ENCODE peak calls at places on chromosomes 5 and 9, in ten cellular contexts. One of them, this sample, is unnamed.

GRCh38 chr5:117204926-117205869 is 630.6 kb upstream of the SEMA6A start:
- DNase-seq in right lobe of liver: no peak
- DNase-seq in stomach: no peak
- DNase-seq in mesothelial cell of epicardium: no peak
- DNase-seq in H9: no peak
- DNase-seq in uterus: no peak
- DNase-seq in PC-3: no peak
- DNase-seq in GM23338: no peak
- DNase-seq in HFFc6: no peak
- DNase-seq in HCT116: no peak
- DNase-seq in this sample: no peak

GRCh38 chr9:130707225-130707976 is 13.8 kb downstream of the EXOSC2 start:
- DNase-seq in H9: peak
- DNase-seq in stomach: peak
- DNase-seq in right lobe of liver: peak
- DNase-seq in HCT116: no peak
- DNase-seq in mesothelial cell of epicardium: peak
- DNase-seq in GM23338: peak
- DNase-seq in uterus: peak
- DNase-seq in PC-3: peak
- DNase-seq in HFFc6: peak
- DNase-seq in this sample: peak

GRCh38 chr9:134858051-134858841 is 22.4 kb upstream of the FCN2 start:
- DNase-seq in HFFc6: peak
- DNase-seq in H9: peak
- DNase-seq in stomach: no peak
- DNase-seq in HCT116: no peak
- DNase-seq in uterus: peak
- DNase-seq in mesothelial cell of epicardium: no peak
- DNase-seq in PC-3: peak
- DNase-seq in GM23338: no peak
- DNase-seq in right lobe of liver: peak
- DNase-seq in this sample: peak

GRCh38 chr9:129285979-129286772 is 108.1 kb upstream of the IER5L start:
- DNase-seq in GM23338: no peak
- DNase-seq in stomach: no peak
- DNase-seq in PC-3: no peak
- DNase-seq in HFFc6: no peak
- DNase-seq in H9: no peak
- DNase-seq in mesothelial cell of epicardium: no peak
- DNase-seq in right lobe of liver: peak
- DNase-seq in uterus: no peak
- DNase-seq in HCT116: no peak
- DNase-seq in this sample: no peak

GRCh38 chr9:116155700-116156045 is 2.1 kb downstream of the PAPPA start:
- DNase-seq in HFFc6: no peak
- DNase-seq in HCT116: no peak
- DNase-seq in uterus: no peak
- DNase-seq in GM23338: peak
- DNase-seq in H9: no peak
- DNase-seq in right lobe of liver: no peak
- DNase-seq in stomach: no peak
- DNase-seq in PC-3: no peak
- DNase-seq in mesothelial cell of epicardium: no peak
- DNase-seq in this sample: no peak

GRCh38 chr5:14444988-14445387 is 136.6 kb upstream of the OTULINL start:
- DNase-seq in mesothelial cell of epicardium: no peak
- DNase-seq in HFFc6: peak
- DNase-seq in PC-3: peak
- DNase-seq in uterus: no peak
- DNase-seq in HCT116: no peak
- DNase-seq in GM23338: no peak
- DNase-seq in stomach: no peak
- DNase-seq in H9: no peak
- DNase-seq in right lobe of liver: no peak
- DNase-seq in this sample: no peak

GRCh38 chr9:100485196-100485595 is 12.2 kb downstream of the TMEFF1 start:
- DNase-seq in GM23338: no peak
- DNase-seq in uterus: no peak
- DNase-seq in HCT116: no peak
- DNase-seq in PC-3: no peak
- DNase-seq in mesothelial cell of epicardium: no peak
- DNase-seq in H9: no peak
- DNase-seq in stomach: no peak
- DNase-seq in HFFc6: no peak
- DNase-seq in right lobe of liver: no peak
- DNase-seq in this sample: no peak

GRCh38 chr5:149942199-149942598 is 2.4 kb downstream of the PDE6A start:
- DNase-seq in right lobe of liver: no peak
- DNase-seq in uterus: no peak
- DNase-seq in stomach: no peak
- DNase-seq in PC-3: no peak
- DNase-seq in GM23338: no peak
- DNase-seq in mesothelial cell of epicardium: no peak
- DNase-seq in HFFc6: no peak
- DNase-seq in HCT116: no peak
- DNase-seq in H9: no peak
- DNase-seq in this sample: no peak

GRCh38 chr5:51500-51823 is 40.5 kb upstream of the PLEKHG4B start:
- DNase-seq in mesothelial cell of epicardium: no peak
- DNase-seq in PC-3: no peak
- DNase-seq in stomach: no peak
- DNase-seq in H9: peak
- DNase-seq in HFFc6: no peak
- DNase-seq in HCT116: no peak
- DNase-seq in right lobe of liver: no peak
- DNase-seq in GM23338: no peak
- DNase-seq in uterus: no peak
- DNase-seq in this sample: no peak

GRCh38 chr5:54175-54730 is 37.7 kb upstream of the PLEKHG4B start:
- DNase-seq in mesothelial cell of epicardium: no peak
- DNase-seq in stomach: no peak
- DNase-seq in uterus: no peak
- DNase-seq in GM23338: no peak
- DNase-seq in right lobe of liver: no peak
- DNase-seq in H9: no peak
- DNase-seq in HCT116: no peak
- DNase-seq in PC-3: no peak
- DNase-seq in HFFc6: no peak
- DNase-seq in this sample: no peak

GRCh38 chr5:54876-55569 is 36.9 kb upstream of the PLEKHG4B start:
- DNase-seq in mesothelial cell of epicardium: no peak
- DNase-seq in PC-3: no peak
- DNase-seq in uterus: no peak
- DNase-seq in HFFc6: no peak
- DNase-seq in right lobe of liver: no peak
- DNase-seq in H9: no peak
- DNase-seq in GM23338: no peak
- DNase-seq in stomach: no peak
- DNase-seq in HCT116: no peak
- DNase-seq in this sample: no peak

GRCh38 chr5:50724-51499 is 41.1 kb upstream of the PLEKHG4B start:
- DNase-seq in GM23338: peak
- DNase-seq in H9: peak
- DNase-seq in PC-3: no peak
- DNase-seq in right lobe of liver: no peak
- DNase-seq in HFFc6: no peak
- DNase-seq in HCT116: no peak
- DNase-seq in stomach: no peak
- DNase-seq in mesothelial cell of epicardium: no peak
- DNase-seq in uterus: no peak
- DNase-seq in this sample: no peak

GRCh38 chr5:53381-54174 is 38.4 kb upstream of the PLEKHG4B start:
- DNase-seq in mesothelial cell of epicardium: no peak
- DNase-seq in stomach: peak
- DNase-seq in right lobe of liver: no peak
- DNase-seq in HCT116: no peak
- DNase-seq in PC-3: peak
- DNase-seq in uterus: no peak
- DNase-seq in HFFc6: no peak
- DNase-seq in H9: peak
- DNase-seq in GM23338: peak
- DNase-seq in this sample: peak
- TF ChIP-seq CTCF in mesothelial cell of epicardium: no peak
- TF ChIP-seq CTCF in stomach: no peak
- TF ChIP-seq CTCF in right lobe of liver: no peak
- TF ChIP-seq CTCF in HCT116: no peak
- TF ChIP-seq CTCF in PC-3: peak
- TF ChIP-seq CTCF in uterus: peak
- TF ChIP-seq CTCF in HFFc6: peak
- TF ChIP-seq CTCF in H9: no peak
- TF ChIP-seq CTCF in GM23338: peak
- TF ChIP-seq CTCF in this sample: no peak

GRCh38 chr5:160511280-160511929 is 89.8 kb downstream of the PTTG1 start:
- DNase-seq in HFFc6: no peak
- DNase-seq in PC-3: no peak
- DNase-seq in mesothelial cell of epicardium: no peak
- DNase-seq in stomach: no peak
- DNase-seq in right lobe of liver: no peak
- DNase-seq in uterus: no peak
- DNase-seq in GM23338: no peak
- DNase-seq in H9: no peak
- DNase-seq in HCT116: no peak
- DNase-seq in this sample: no peak

GRCh38 chr5:160507181-160507811 is 85.6 kb downstream of the PTTG1 start:
- DNase-seq in mesothelial cell of epicardium: no peak
- DNase-seq in uterus: no peak
- DNase-seq in stomach: no peak
- DNase-seq in HCT116: no peak
- DNase-seq in HFFc6: peak
- DNase-seq in right lobe of liver: no peak
- DNase-seq in GM23338: no peak
- DNase-seq in H9: no peak
- DNase-seq in PC-3: peak
- DNase-seq in this sample: peak

GRCh38 chr5:160508780-160509361 is 87.2 kb downstream of the PTTG1 start:
- DNase-seq in stomach: peak
- DNase-seq in right lobe of liver: peak
- DNase-seq in GM23338: peak
- DNase-seq in mesothelial cell of epicardium: no peak
- DNase-seq in HFFc6: peak
- DNase-seq in PC-3: peak
- DNase-seq in H9: peak
- DNase-seq in HCT116: peak
- DNase-seq in uterus: peak
- DNase-seq in this sample: peak

GRCh38 chr5:160504906-160505305 is 83.3 kb downstream of the PTTG1 start:
- DNase-seq in H9: no peak
- DNase-seq in HFFc6: no peak
- DNase-seq in PC-3: no peak
- DNase-seq in GM23338: no peak
- DNase-seq in uterus: no peak
- DNase-seq in right lobe of liver: no peak
- DNase-seq in stomach: no peak
- DNase-seq in HCT116: no peak
- DNase-seq in mesothelial cell of epicardium: no peak
- DNase-seq in this sample: no peak

DNA sequence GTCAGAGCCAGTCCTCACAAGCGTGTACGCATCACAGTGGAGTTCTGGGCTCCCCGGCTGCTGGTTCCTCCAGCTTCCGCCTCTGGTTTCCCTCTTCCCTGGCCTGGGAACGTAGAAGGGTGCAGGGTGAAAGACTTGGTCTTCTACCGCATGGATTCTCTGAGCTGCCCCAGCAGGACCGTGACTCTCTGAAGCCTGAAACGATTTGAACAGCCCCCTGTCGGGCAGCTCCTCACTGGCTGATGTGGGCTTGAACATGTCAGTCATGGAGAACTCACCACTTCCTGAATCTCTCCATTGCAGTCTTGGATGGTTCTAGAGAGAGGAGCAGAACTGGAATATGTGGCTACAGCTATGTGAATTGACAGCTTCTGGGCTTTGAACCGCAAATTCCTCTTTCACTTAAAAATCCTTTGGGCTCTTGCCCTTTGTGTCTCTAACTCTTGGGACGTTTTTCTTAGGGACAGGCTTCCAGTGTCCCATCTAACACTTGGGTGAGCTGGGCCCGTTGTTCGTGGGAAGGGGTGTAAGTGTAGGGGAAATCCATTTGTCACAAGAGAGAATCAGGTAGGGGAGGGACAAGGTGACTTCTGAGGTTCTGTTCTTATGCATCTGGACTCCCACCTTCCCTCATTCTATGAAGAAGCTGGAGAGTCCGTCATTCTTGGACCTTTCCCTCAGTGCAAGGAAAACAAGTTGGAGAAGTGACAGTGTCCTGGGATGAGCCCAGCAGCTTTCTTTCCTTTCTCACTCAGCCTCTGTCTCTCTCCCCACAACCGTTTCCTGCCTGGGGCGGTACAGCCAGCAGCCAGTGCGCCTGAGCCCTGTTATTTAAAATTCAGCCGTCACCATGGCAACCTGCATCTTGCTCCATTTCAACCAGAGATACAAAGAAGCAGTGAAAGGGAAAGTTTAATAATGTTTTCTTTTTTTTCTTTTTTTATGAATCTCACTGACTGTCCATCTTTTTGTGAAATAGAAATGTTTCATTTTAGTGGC is 84.7 kb downstream of the PTTG1 start:
- DNase-seq in GM23338: peak
- DNase-seq in mesothelial cell of epicardium: no peak
- DNase-seq in right lobe of liver: no peak
- DNase-seq in uterus: no peak
- DNase-seq in HCT116: no peak
- DNase-seq in PC-3: no peak
- DNase-seq in H9: peak
- DNase-seq in stomach: no peak
- DNase-seq in HFFc6: peak
- DNase-seq in this sample: no peak
- TF ChIP-seq CTCF in GM23338: no peak
- TF ChIP-seq CTCF in mesothelial cell of epicardium: no peak
- TF ChIP-seq CTCF in right lobe of liver: no peak
- TF ChIP-seq CTCF in uterus: no peak
- TF ChIP-seq CTCF in HCT116: no peak
- TF ChIP-seq CTCF in PC-3: no peak
- TF ChIP-seq CTCF in H9: no peak
- TF ChIP-seq CTCF in stomach: no peak
- TF ChIP-seq CTCF in HFFc6: no peak
- TF ChIP-seq CTCF in this sample: no peak

GRCh38 chr9:2242778-2243395 is 227.7 kb downstream of the SMARCA2 start:
- DNase-seq in stomach: peak
- DNase-seq in uterus: no peak
- DNase-seq in GM23338: peak
- DNase-seq in HCT116: no peak
- DNase-seq in mesothelial cell of epicardium: no peak
- DNase-seq in right lobe of liver: no peak
- DNase-seq in HFFc6: no peak
- DNase-seq in H9: peak
- DNase-seq in PC-3: no peak
- DNase-seq in this sample: no peak

GRCh38 chr9:2243666-2244555 is 228.8 kb downstream of the SMARCA2 start:
- DNase-seq in HFFc6: no peak
- DNase-seq in stomach: no peak
- DNase-seq in uterus: no peak
- DNase-seq in PC-3: peak
- DNase-seq in H9: no peak
- DNase-seq in HCT116: no peak
- DNase-seq in mesothelial cell of epicardium: no peak
- DNase-seq in right lobe of liver: no peak
- DNase-seq in GM23338: no peak
- DNase-seq in this sample: no peak

GRCh38 chr9:2241875-2242741 is 227.0 kb downstream of the SMARCA2 start:
- DNase-seq in HFFc6: peak
- DNase-seq in HCT116: peak
- DNase-seq in PC-3: peak
- DNase-seq in stomach: peak
- DNase-seq in H9: peak
- DNase-seq in GM23338: peak
- DNase-seq in mesothelial cell of epicardium: peak
- DNase-seq in uterus: peak
- DNase-seq in right lobe of liver: peak
- DNase-seq in this sample: peak

GRCh38 chr9:2235623-2236022 is 220.5 kb downstream of the SMARCA2 start:
- DNase-seq in PC-3: no peak
- DNase-seq in uterus: no peak
- DNase-seq in H9: no peak
- DNase-seq in mesothelial cell of epicardium: no peak
- DNase-seq in right lobe of liver: no peak
- DNase-seq in stomach: no peak
- DNase-seq in HCT116: no peak
- DNase-seq in HFFc6: no peak
- DNase-seq in GM23338: no peak
- DNase-seq in this sample: no peak

GRCh38 chr9:2241461-2241874 is 226.3 kb downstream of the SMARCA2 start:
- DNase-seq in mesothelial cell of epicardium: peak
- DNase-seq in uterus: peak
- DNase-seq in PC-3: no peak
- DNase-seq in HFFc6: peak
- DNase-seq in GM23338: peak
- DNase-seq in HCT116: no peak
- DNase-seq in right lobe of liver: no peak
- DNase-seq in stomach: no peak
- DNase-seq in H9: peak
- DNase-seq in this sample: no peak
- TF ChIP-seq CTCF in mesothelial cell of epicardium: peak
- TF ChIP-seq CTCF in uterus: no peak
- TF ChIP-seq CTCF in PC-3: peak
- TF ChIP-seq CTCF in HFFc6: peak
- TF ChIP-seq CTCF in GM23338: peak
- TF ChIP-seq CTCF in HCT116: no peak
- TF ChIP-seq CTCF in right lobe of liver: no peak
- TF ChIP-seq CTCF in stomach: peak
- TF ChIP-seq CTCF in H9: peak
- TF ChIP-seq CTCF in this sample: no peak

DNA sequence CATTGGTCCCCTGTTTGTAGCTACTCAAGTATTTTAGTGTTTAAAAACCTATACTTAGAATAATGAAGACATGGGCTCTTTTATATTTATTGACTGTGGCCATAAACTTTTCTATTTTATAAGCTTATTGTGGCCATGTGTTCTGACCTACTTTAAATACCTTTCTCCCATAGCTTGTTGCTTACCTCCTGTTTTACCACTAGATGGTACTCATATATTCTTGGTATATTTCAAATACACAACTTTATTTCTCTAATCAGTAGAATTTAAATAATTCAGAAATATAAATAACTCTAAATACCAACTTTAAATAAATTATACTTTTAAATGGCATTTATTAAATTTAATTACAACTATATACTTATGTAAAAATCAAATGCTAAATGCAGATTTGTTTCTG is 498.0 kb downstream of the PRDM9 start:
- DNase-seq in H9: no peak
- DNase-seq in PC-3: peak
- DNase-seq in right lobe of liver: no peak
- DNase-seq in mesothelial cell of epicardium: no peak
- DNase-seq in uterus: no peak
- DNase-seq in stomach: no peak
- DNase-seq in HFFc6: no peak
- DNase-seq in HCT116: no peak
- DNase-seq in GM23338: no peak
- DNase-seq in this sample: peak
- TF ChIP-seq CTCF in H9: peak
- TF ChIP-seq CTCF in PC-3: peak
- TF ChIP-seq CTCF in right lobe of liver: peak
- TF ChIP-seq CTCF in mesothelial cell of epicardium: no peak
- TF ChIP-seq CTCF in uterus: no peak
- TF ChIP-seq CTCF in stomach: no peak
- TF ChIP-seq CTCF in HFFc6: no peak
- TF ChIP-seq CTCF in HCT116: no peak
- TF ChIP-seq CTCF in GM23338: no peak
- TF ChIP-seq CTCF in this sample: peak